ENCODE peak calls at places on chromosomes 7 and 10, in seven cellular contexts. L, B, Q, W, C, N and E are unnamed samples. For H3K9me3, the result is how much of the 10 kb centered on the place peaks cover.

GRCh38 chr10:117545141-117546019 is 2.8 kb downstream of the EMX2 start:
- DNase-seq in C (peak), B (no peak), N (no peak), L (no peak), Q (no peak), W (no peak), E (no peak)

GRCh38 chr10:47256753-47257336 is 43.2 kb upstream of the GDF10 start:
- DNase-seq in B (no peak), C (no peak), Q (no peak), L (no peak), W (no peak), N (no peak), E (no peak)

GRCh38 chr10:63264852-63265617 is 131.9 kb downstream of the NRBF2 start:
- DNase-seq in W (no peak), Q (no peak), B (no peak), N (no peak), C (no peak), L (no peak), E (no peak)

GRCh38 chr7:141915565-141915964 is 634 bp upstream of the OR9A4 start:
- DNase-seq in W (peak), L (no peak), B (no peak), C (no peak), N (no peak), Q (peak), E (no peak)

GRCh38 chr10:62861507-62861906 is 45.3 kb upstream of the EGR2 start:
- DNase-seq in B (no peak), L (no peak), N (no peak), C (no peak), W (no peak), Q (no peak), E (no peak)

GRCh38 chr7:12257582-12257981 is 46.5 kb downstream of the TMEM106B start:
- DNase-seq in N (no peak), L (no peak), W (no peak), C (no peak), Q (no peak), B (no peak), E (no peak)

GRCh38 chr7:67625257-67625713 is 628.7 kb downstream of the TYW1 start:
- DNase-seq in Q (no peak), C (peak), B (peak), N (no peak), W (peak), L (peak), E (no peak)

GRCh38 chr7:112290065-112290464 is 83.6 kb downstream of the ZNF277 start:
- DNase-seq in N (no peak), L (no peak), Q (no peak), B (no peak), C (no peak), W (no peak), E (no peak)

GRCh38 chr10:43292745-43293676 is 26.1 kb upstream of the RASGEF1A start:
- DNase-seq in W (peak), N (no peak), C (no peak), L (peak), B (no peak), Q (no peak), E (peak)

GRCh38 chr7:2033586-2034135 is 199.1 kb downstream of the MAD1L1 start:
- DNase-seq in Q (no peak), N (no peak), C (peak), L (no peak), W (no peak), B (no peak), E (no peak)

GRCh38 chr7:74174606-74175082 is 488 bp downstream of the EIF4H start:
- DNase-seq in N (no peak), L (peak), Q (no peak), W (peak), B (no peak), C (peak), E (no peak)

GRCh38 chr10:73905256-73906018 is 5.5 kb upstream of the PLAU start:
- DNase-seq in W (no peak), Q (no peak), C (no peak), N (no peak), L (no peak), B (no peak), E (no peak)

GRCh38 chr7:24920702-24921679 is 59.0 kb downstream of the OSBPL3 start:
- DNase-seq in W (peak), N (no peak), B (no peak), C (no peak), L (no peak), Q (no peak), E (no peak)

GRCh38 chr7:74612015-74612829 is 45.3 kb upstream of the GTF2I start:
- DNase-seq in C (no peak), B (no peak), Q (peak), W (peak), N (no peak), L (no peak), E (no peak)

GRCh38 chr10:126525326-126525725 is 137.0 kb upstream of the ADAM12 start:
- DNase-seq in C (no peak), B (no peak), W (no peak), N (no peak), Q (no peak), L (no peak), E (no peak)

GRCh38 chr10:11823122-11823988 is at the start of gene PROSER2:
- DNase-seq in Q (no peak), B (no peak), W (peak), C (no peak), L (peak), N (peak), E (no peak)

GRCh38 chr7:28328822-28329615 is 83.3 kb upstream of the CREB5 start:
- DNase-seq in B (no peak), Q (no peak), C (no peak), W (no peak), L (no peak), N (no peak), E (no peak)

GRCh38 chr10:52442576-52442975 is 128.5 kb downstream of the DKK1 start:
- DNase-seq in L (no peak), W (no peak), C (no peak), Q (no peak), N (no peak), B (no peak), E (no peak)

GRCh38 chr7:47191876-47192291 is 390.0 kb downstream of the TNS3 start:
- DNase-seq in W (no peak), N (no peak), L (no peak), C (no peak), B (no peak), Q (no peak), E (no peak)

GRCh38 chr7:129224251-129225205 is at the start of gene AHCYL2:
- DNase-seq in Q (peak), N (peak), W (peak), B (peak), L (peak), C (peak), E (peak)

GRCh38 chr7:100957832-100958421 is 8.6 kb downstream of the MUC3A start:
- DNase-seq in B (no peak), W (no peak), C (no peak), Q (no peak), N (no peak), L (no peak), E (no peak)
- H3K9me3 ChIP-seq in B (under half), W (under half), C (under half), Q (under half), N (under half), L (under half), E (under half)

GRCh38 chr7:64192775-64193174 is 14.2 kb upstream of the ZNF735 start:
- DNase-seq in C (no peak), B (no peak), Q (no peak), L (no peak), N (no peak), W (no peak), E (no peak)
- H3K9me3 ChIP-seq in C (under half), B (under half), Q (under half), L (under half), N (under half), W (under half), E (under half)

GRCh38 chr7:8881916-8882315 is 448.5 kb downstream of the NXPH1 start:
- DNase-seq in W (no peak), C (no peak), L (no peak), N (no peak), B (no peak), Q (no peak), E (no peak)
- H3K9me3 ChIP-seq in W (under half), C (under half), L (under half), N (under half), B (under half), Q (under half), E (under half)

GRCh38 chr10:29676732-29677131 is 42.0 kb upstream of the SVIL start:
- DNase-seq in C (no peak), B (no peak), N (no peak), W (no peak), L (no peak), Q (no peak), E (no peak)

GRCh38 chr10:29680091-29680490 is 45.3 kb upstream of the SVIL start:
- DNase-seq in B (no peak), Q (no peak), W (no peak), C (no peak), N (no peak), L (no peak), E (no peak)

GRCh38 chr10:29681700-29682444 is 47.1 kb upstream of the SVIL start:
- DNase-seq in Q (no peak), B (no peak), W (no peak), L (no peak), N (peak), C (no peak), E (peak)

GRCh38 chr10:29671968-29672367 is 37.2 kb upstream of the SVIL start:
- DNase-seq in W (no peak), Q (no peak), C (no peak), N (no peak), L (no peak), B (no peak), E (no peak)

GRCh38 chr10:29675984-29676383 is 41.2 kb upstream of the SVIL start:
- DNase-seq in L (no peak), N (no peak), C (no peak), W (no peak), B (no peak), Q (no peak), E (no peak)
- H3K9me3 ChIP-seq in L (under half), N (under half), C (under half), W (under half), B (under half), Q (under half), E (under half)

DNA sequence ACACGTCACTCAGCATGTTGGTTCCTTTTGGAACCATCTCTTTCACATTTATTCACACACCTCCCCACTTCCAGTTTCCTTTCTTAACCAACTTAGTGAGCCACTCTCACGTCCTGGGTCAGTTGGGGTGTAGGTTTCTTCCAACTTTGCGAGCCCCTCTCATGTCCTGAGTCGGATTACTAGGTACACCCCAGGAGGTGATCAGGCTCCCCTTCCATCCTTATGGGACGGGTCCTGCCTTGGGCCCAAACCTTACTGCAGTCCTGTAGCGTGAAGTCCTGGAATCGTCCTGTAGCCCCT is 7.7 kb downstream of the ERV3-1 start:
- DNase-seq in L (no peak), W (no peak), C (no peak), B (no peak), Q (no peak), N (no peak), E (no peak)
- H3K9me3 ChIP-seq in L (under half), W (under half), C (under half), B (under half), Q (under half), N (under half), E (under half)

DNA sequence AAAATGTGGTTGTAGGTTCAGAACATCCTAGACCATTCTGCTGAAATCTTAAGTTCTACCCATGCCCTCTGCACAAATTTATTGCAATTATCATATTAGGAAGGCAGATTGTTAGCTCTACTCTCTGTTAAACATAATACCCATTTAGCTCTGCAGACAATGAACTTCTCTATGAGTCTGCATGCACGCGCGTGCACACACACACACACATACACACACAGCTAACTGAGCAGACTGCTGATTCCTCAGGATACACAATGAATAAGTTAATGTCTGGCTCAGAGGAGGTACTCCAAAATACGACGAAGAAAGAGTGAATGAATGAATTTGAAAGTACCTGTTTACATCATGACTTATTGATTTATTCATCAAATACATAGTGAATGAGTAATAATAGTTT is 276.2 kb upstream of the SORCS1 start:
- DNase-seq in C (no peak), Q (no peak), B (no peak), W (no peak), N (no peak), L (no peak), E (no peak)
- H3K9me3 ChIP-seq in C (under half), Q (under half), B (under half), W (under half), N (under half), L (under half), E (under half)

GRCh38 chr7:158061884-158062656 is 525.6 kb downstream of the PTPRN2 start:
- DNase-seq in Q (no peak), L (no peak), C (no peak), B (no peak), N (no peak), W (peak), E (no peak)
- H3K9me3 ChIP-seq in Q (under half), L (under half), C (under half), B (under half), N (under half), W (under half), E (under half)

GRCh38 chr7:53398566-53398965 is 363.1 kb downstream of the POM121L12 start:
- DNase-seq in B (no peak), C (no peak), L (no peak), W (no peak), Q (no peak), N (no peak), E (no peak)

DNA sequence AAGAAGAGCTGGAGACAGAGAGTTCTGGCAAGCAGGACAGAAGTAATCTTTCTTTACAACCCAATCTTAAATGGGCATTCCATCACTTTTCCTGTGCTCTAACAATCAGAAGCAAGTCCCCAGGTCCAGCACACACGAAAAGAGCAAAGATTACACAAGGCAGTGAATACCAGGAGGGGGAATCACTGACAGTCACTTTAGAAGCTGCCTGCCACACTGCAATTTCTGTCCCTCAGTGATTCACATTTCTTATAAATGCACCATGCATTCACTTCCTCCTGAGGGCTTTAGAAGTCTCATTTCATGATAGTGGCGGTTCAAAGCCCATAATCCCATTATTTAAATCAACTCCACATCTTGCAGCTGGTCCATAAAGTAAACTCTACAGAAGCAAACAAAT is 362.5 kb downstream of the POM121L12 start:
- DNase-seq in C (no peak), N (no peak), Q (no peak), B (no peak), L (no peak), W (no peak), E (no peak)
- H3K9me3 ChIP-seq in C (under half), N (under half), Q (under half), B (under half), L (under half), W (under half), E (under half)